ENCODE peak calls at places on chromosome 1, in six cellular contexts. V is GM12878, X is A549, E is HepG2, L is K562, F is upper lobe of left lung. I is an unnamed sample. For H3K4me1, the result is how much of the 10 kb centered on the place peaks cover.

GRCh38 chr1:3910049-3910731 is 10.1 kb upstream of the C1orf174 start:
- ATAC-seq in V (no peak), X (no peak), E (no peak), L (no peak), F (no peak), I (no peak)

GRCh38 chr1:24481843-24482610 is 20.6 kb upstream of the RCAN3 start:
- ATAC-seq in V (no peak), X (no peak), E (peak), L (peak), F (no peak), I (no peak)

GRCh38 chr1:204479387-204480136 is 15.0 kb downstream of the PIK3C2B start:
- ATAC-seq in V (no peak), X (no peak), E (no peak), L (no peak), F (no peak), I (no peak)

GRCh38 chr1:224488806-224489584 is 54.4 kb upstream of the WDR26 start:
- ATAC-seq in V (peak), X (no peak), E (no peak), L (no peak), F (no peak), I (no peak)

GRCh38 chr1:247332901-247333361 is 1.3 kb upstream of the ZNF496 start:
- ATAC-seq in V (no peak), X (no peak), E (no peak), L (no peak), F (no peak), I (no peak)

GRCh38 chr1:15323989-15324866 is 77.2 kb downstream of the FHAD1 start:
- ATAC-seq in V (no peak), X (peak), E (no peak), L (peak), F (peak), I (no peak)

GRCh38 chr1:180580237-180580636 is 21.5 kb downstream of the OVAAL start:
- ATAC-seq in V (no peak), X (no peak), E (no peak), L (no peak), F (no peak), I (no peak)

GRCh38 chr1:87592156-87592555 is 263.5 kb downstream of the LMO4 start:
- ATAC-seq in V (peak), X (no peak), E (no peak), L (no peak), F (no peak), I (no peak)

GRCh38 chr1:210910020-210910575 is 223.8 kb downstream of the KCNH1 start:
- ATAC-seq in V (no peak), X (peak), E (no peak), L (no peak), F (no peak), I (peak)

GRCh38 chr1:74246266-74246665 is 11.1 kb downstream of the TNNI3K start:
- ATAC-seq in V (no peak), X (no peak), E (no peak), L (no peak), F (no peak), I (no peak)

GRCh38 chr1:179598631-179599030 is 7.0 kb downstream of the TDRD5 start:
- ATAC-seq in V (peak), X (no peak), E (no peak), L (no peak), F (no peak), I (no peak)

GRCh38 chr1:33357099-33357498 is 36.2 kb upstream of the A3GALT2 start:
- ATAC-seq in V (no peak), X (no peak), E (no peak), L (no peak), F (no peak), I (no peak)

GRCh38 chr1:115062542-115063004 is 26.7 kb downstream of the TSPAN2 start:
- ATAC-seq in V (peak), X (no peak), E (no peak), L (no peak), F (peak), I (peak)

GRCh38 chr1:214650664-214651063 is 47.7 kb downstream of the CENPF start:
- ATAC-seq in V (no peak), X (no peak), E (no peak), L (no peak), F (no peak), I (no peak)

GRCh38 chr1:169528214-169529067 is 42.7 kb upstream of the SLC19A2 start:
- ATAC-seq in V (peak), X (no peak), E (no peak), L (peak), F (no peak), I (no peak)

GRCh38 chr1:218408942-218409341 is 63.8 kb downstream of the TGFB2 start:
- ATAC-seq in V (no peak), X (no peak), E (peak), L (no peak), F (no peak), I (no peak)

GRCh38 chr1:109474697-109475096 is 8.4 kb downstream of the SYPL2 start:
- ATAC-seq in V (no peak), X (no peak), E (no peak), L (no peak), F (no peak), I (no peak)

GRCh38 chr1:153768316-153769126 is 6.7 kb upstream of the SLC27A3 start:
- ATAC-seq in V (peak), X (no peak), E (peak), L (no peak), F (peak), I (no peak)

GRCh38 chr1:163378554-163378953 is 56.8 kb downstream of the NUF2 start:
- ATAC-seq in V (no peak), X (no peak), E (no peak), L (no peak), F (no peak), I (no peak)

GRCh38 chr1:94580367-94581115 is 39.0 kb upstream of the F3 start:
- ATAC-seq in V (no peak), X (peak), E (peak), L (peak), F (no peak), I (no peak)

GRCh38 chr1:45340816-45341215 is 576 bp upstream of the MUTYH start:
- ATAC-seq in V (peak), X (no peak), E (peak), L (peak), F (no peak), I (no peak)

GRCh38 chr1:205449254-205449749 is 6.5 kb downstream of the BLACAT1 start:
- ATAC-seq in V (peak), X (no peak), E (peak), L (peak), F (no peak), I (no peak)

GRCh38 chr1:1308756-1309524 is 543 bp downstream of the PUSL1 start:
- ATAC-seq in V (peak), X (no peak), E (no peak), L (peak), F (no peak), I (no peak)

GRCh38 chr1:53902235-53902920 is 8.4 kb downstream of the DIO1 start:
- ATAC-seq in V (no peak), X (no peak), E (peak), L (no peak), F (no peak), I (no peak)

GRCh38 chr1:19812875-19813650 is 2.0 kb downstream of the RNF186 start:
- ATAC-seq in V (no peak), X (no peak), E (no peak), L (no peak), F (no peak), I (no peak)

GRCh38 chr1:150579955-150580642 is 689 bp upstream of the MCL1 start:
- ATAC-seq in V (no peak), X (no peak), E (no peak), L (no peak), F (no peak), I (no peak)

GRCh38 chr1:76269175-76269574 is 194.6 kb downstream of the ST6GALNAC3 start:
- ATAC-seq in V (peak), X (no peak), E (no peak), L (no peak), F (peak), I (no peak)

DNA sequence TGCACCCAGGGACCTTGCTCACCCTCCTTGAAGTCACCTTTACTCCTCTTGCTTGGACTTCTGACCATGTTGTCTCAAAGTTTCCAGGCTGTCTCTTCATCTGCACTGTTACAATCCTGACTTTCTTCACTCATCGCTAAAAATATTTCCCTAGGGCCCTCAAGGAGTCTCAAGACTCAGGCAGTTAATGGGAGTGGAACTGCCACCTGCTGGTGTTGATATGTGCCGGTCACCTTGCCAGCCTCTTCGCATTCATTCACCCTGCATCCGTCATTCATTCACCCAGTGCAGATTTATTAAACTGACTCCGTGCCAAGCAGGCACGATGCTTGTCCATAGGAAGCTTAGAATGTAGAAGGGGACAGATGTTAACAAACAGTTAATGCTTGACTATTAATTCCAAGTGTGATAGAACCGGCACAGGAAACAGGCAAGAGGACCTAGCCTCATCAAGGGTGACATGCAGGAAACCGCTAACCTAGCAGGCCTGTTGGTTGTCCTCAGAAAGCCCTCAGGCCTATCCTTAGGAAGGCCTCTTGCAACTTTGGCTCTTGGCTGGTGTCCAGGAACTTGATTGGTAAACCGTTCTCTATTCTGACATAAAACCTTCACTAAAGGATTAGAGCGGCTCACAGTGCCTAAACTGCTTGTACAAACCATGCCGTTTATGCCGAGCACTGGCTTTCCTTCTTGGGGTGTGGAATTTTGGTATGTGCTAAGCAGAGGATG is 342.2 kb downstream of the CAMTA1 start:
- ATAC-seq in V (no peak), X (no peak), E (no peak), L (no peak), F (no peak), I (no peak)
- TF ChIP-seq EP300 in V (no peak), X (no peak), E (no peak), L (no peak), F (no peak), I (no peak)

GRCh38 chr1:160973491-160973890 is 18.9 kb upstream of the ITLN2 start:
- ATAC-seq in V (no peak), X (no peak), E (no peak), L (no peak), F (no peak), I (no peak)
- H3K4me1 ChIP-seq in V (under half), X (under half), E (under half), L (under half), F (under half), I (under half)

DNA sequence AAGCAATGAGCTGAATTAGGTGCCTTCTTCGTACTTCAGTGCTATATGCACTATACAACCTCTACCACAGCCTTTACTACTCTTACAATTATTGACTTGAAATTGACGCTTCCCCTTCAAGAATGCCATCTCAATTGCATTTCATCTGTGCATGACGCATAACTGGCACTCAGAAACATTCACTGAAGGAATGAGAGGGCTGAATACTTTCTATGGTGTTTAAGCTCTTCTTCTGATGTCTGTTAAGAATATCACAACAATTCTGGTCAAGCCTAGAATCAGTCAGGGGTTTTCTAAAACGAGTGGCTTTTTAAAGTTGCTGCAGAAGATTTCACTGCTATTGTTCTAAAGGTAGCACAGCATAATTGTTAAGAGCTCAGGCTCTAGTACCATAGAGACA is 11.5 kb downstream of the DENND1B start:
- ATAC-seq in V (no peak), X (no peak), E (no peak), L (peak), F (no peak), I (no peak)
- TF ChIP-seq EP300 in V (no peak), X (no peak), E (no peak), L (no peak), F (no peak), I (no peak)

GRCh38 chr1:21897844-21898243 is 39.3 kb downstream of the HSPG2 start:
- ATAC-seq in V (no peak), X (no peak), E (no peak), L (no peak), F (no peak), I (no peak)

GRCh38 chr1:21900766-21901472 is 36.2 kb downstream of the HSPG2 start:
- ATAC-seq in V (no peak), X (no peak), E (no peak), L (no peak), F (no peak), I (no peak)

GRCh38 chr1:21899972-21900371 is 37.1 kb downstream of the HSPG2 start:
- ATAC-seq in V (peak), X (no peak), E (no peak), L (no peak), F (no peak), I (no peak)

GRCh38 chr1:21898326-21899155 is 38.6 kb downstream of the HSPG2 start:
- ATAC-seq in V (no peak), X (no peak), E (peak), L (no peak), F (no peak), I (no peak)

DNA sequence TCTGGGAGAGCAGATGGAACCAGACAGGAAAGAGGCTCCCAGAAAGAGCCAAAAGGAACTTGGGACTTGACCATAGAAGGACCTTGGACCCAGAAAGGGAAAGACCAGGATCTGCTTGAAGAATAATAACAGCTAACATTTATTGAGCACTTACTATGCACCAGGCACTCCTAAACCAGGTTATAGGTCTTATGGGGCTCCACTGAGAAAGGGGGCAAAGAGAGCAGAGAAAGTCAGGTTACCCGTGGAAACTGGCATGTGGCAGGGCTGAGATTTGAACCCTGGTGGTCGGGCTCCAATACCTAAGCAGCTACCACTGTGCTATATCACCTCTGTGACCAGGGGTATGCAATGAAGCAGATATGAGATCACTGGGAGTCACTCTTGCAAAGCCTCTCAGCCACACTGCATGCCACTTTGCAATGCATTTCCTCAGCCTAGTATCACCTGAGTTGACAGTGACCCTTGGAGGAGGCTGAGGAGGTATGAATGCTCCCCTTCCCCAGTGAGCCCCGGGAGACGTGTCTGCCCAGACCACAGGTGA is 37.8 kb downstream of the HSPG2 start:
- ATAC-seq in V (peak), X (no peak), E (no peak), L (no peak), F (no peak), I (no peak)
- H3K4me1 ChIP-seq in V (under half), X (under half), E (half or more), L (half or more), F (half or more), I (under half)

GRCh38 chr1:233647625-233648024 is 33.7 kb downstream of the KCNK1 start:
- ATAC-seq in V (no peak), X (no peak), E (no peak), L (no peak), F (no peak), I (no peak)
- TF ChIP-seq EP300 in V (no peak), X (no peak), E (no peak), L (no peak), F (no peak), I (no peak)

DNA sequence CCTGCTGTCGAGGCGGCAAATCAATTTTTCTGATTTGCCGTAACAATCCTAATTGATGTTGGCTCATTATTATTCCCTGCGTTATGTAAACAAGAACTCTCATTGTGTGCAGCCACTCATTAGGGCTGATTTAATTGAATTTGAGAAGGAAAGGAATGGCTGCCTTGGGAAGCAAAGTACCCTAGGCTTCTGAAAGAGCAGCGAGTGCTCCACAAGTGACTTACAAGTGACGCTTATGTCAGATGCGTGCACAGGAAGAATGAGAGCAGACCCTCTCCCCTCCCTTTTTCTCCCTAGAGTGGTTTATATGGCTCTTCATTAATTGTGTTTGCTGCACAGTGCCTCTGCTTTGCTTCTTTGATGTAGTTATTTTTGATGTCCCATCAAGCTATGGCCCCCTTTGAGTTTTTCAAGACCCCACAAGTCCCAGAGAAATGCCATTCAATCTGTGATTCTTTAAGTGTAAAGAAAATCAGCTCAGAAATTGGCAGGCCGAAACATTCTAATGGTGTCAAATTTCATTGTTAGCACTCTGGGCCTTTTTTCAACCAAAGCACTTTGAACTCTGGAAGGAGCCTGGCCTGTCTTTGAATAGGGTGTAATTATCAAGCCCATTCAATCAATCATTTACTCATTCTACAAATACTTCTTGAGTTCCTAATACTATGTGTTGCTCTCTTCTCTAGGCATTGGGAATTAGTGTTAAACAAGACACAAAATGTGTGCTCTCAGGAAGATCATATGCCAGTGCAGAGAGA is 86.8 kb upstream of the VAV3 start:
- ATAC-seq in V (no peak), X (no peak), E (peak), L (no peak), F (no peak), I (no peak)
- H3K4me1 ChIP-seq in V (under half), X (under half), E (under half), L (under half), F (under half), I (under half)

DNA sequence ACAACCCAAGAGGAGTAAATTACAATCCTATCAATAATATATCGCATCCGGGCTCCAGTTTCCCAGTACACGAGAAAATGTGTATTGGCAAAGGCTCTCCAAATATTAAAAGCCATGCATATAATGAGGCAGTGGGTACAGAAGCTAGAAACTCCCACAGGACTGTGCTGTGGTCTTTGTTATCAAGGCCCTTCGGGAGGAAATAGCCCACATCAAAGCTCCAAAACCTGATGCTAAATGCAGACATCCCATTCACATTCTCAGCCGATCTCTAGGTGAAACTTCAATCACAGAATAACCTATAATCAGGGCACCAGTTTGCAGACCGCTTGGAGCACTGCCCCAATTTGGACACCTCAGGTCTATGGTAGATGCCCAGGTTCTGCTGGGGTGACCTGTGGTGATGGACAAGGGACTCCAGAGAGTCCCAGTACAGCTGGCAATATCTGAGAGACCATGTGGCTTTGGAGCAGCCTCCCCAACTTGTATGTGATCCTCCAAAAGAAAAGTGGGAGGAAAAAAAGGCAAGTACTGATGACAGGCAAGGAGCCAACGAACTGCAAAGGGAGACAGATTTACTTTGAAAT is 148.8 kb upstream of the CAMK1G start:
- ATAC-seq in V (no peak), X (no peak), E (no peak), L (no peak), F (no peak), I (no peak)
- TF ChIP-seq EP300 in V (no peak), X (no peak), E (no peak), L (no peak), F (no peak), I (no peak)